ENCODE peak calls at places on chromosomes 6 and 20, in ten cellular contexts. V is GM23338, N is tibial nerve, A is neural progenitor cell, S is body of pancreas, L is neuronal stem cell, J is IMR-90, M is breast epithelium, T is AG04450, K is suprapubic skin. H is an unnamed sample.

GRCh38 chr6:108107102-108107501 is 32.6 kb upstream of the OSTM1 start:
- DNase-seq in M (no peak), S (no peak), N (no peak), A (no peak), J (no peak), V (no peak), K (no peak), L (no peak), T (no peak), H (no peak)

GRCh38 chr6:89162047-89162371 is 16.2 kb downstream of the PM20D2 start:
- DNase-seq in L (no peak), T (no peak), J (no peak), V (no peak), A (no peak), K (no peak), M (no peak), N (no peak), S (no peak), H (no peak)

GRCh38 chr6:13655700-13656099 is 40.6 kb downstream of the NOL7 start:
- DNase-seq in L (no peak), M (no peak), T (no peak), K (no peak), J (no peak), V (no peak), S (no peak), A (no peak), N (no peak), H (no peak)

GRCh38 chr6:19024737-19025136 is 637.6 kb downstream of the RNF144B start:
- DNase-seq in A (peak; percentile 75), T (no peak), V (peak; percentile 88), M (no peak), K (no peak), N (no peak), L (peak; percentile 41), J (peak; percentile 15), S (peak; percentile 16), H (peak; percentile 57)

GRCh38 chr20:52193886-52194545 is 2.4 kb upstream of the ZFP64 start:
- DNase-seq in M (no peak), N (no peak), S (no peak), L (no peak), T (no peak), A (no peak), K (no peak), V (no peak), J (no peak), H (peak; percentile 16)

GRCh38 chr6:166629628-166630027 is 2.6 kb upstream of the RPS6KA2 start:
- DNase-seq in S (no peak), M (no peak), L (no peak), N (no peak), V (no peak), A (no peak), T (no peak), J (peak; percentile 89), K (no peak), H (no peak)

GRCh38 chr6:14981960-14982359 is 263.9 kb upstream of the JARID2 start:
- DNase-seq in V (no peak), N (no peak), J (no peak), T (no peak), M (no peak), K (no peak), A (no peak), S (no peak), L (no peak), H (no peak)

GRCh38 chr6:151440930-151441329 is 11.0 kb downstream of the RMND1 start:
- DNase-seq in T (no peak), A (no peak), J (peak; percentile 50), K (no peak), L (no peak), V (no peak), N (no peak), M (no peak), S (no peak), H (no peak)

GRCh38 chr6:130322673-130323268 is 43.0 kb upstream of the TMEM200A start:
- DNase-seq in L (peak; percentile 39), T (peak; percentile 52), A (peak; percentile 74), N (no peak), M (no peak), K (no peak), J (peak; percentile 82), S (peak; percentile 61), V (peak; percentile 80), H (peak; percentile 61)

GRCh38 chr6:96562886-96563285 is at the start of gene FHL5:
- DNase-seq in S (no peak), M (no peak), L (no peak), N (no peak), T (no peak), J (no peak), A (no peak), V (no peak), K (no peak), H (no peak)

GRCh38 chr20:2146080-2146867 is 44.6 kb downstream of the STK35 start:
- DNase-seq in T (no peak), M (no peak), A (no peak), V (no peak), J (no peak), N (no peak), S (no peak), L (no peak), K (no peak), H (no peak)

GRCh38 chr6:113048741-113049140 is 701.6 kb downstream of the RFPL4B start:
- DNase-seq in T (no peak), S (no peak), N (no peak), M (no peak), K (no peak), V (no peak), L (no peak), A (no peak), J (peak; percentile 45), H (no peak)

GRCh38 chr6:111922454-111923297 is 49.4 kb upstream of the FYN start:
- DNase-seq in A (peak; percentile 17), M (no peak), V (no peak), K (no peak), J (peak; percentile 59), T (no peak), L (no peak), S (no peak), N (no peak), H (no peak)

GRCh38 chr6:141482773-141483172 is 650.0 kb upstream of the GJE1 start:
- DNase-seq in S (no peak), K (no peak), L (no peak), V (no peak), M (no peak), J (peak; percentile 20), A (no peak), T (no peak), N (no peak), H (peak; percentile 13)

GRCh38 chr20:41361757-41362747 is 4.6 kb downstream of the EMILIN3 start:
- DNase-seq in S (peak; percentile 68), V (no peak), A (no peak), J (no peak), N (no peak), M (no peak), L (no peak), T (no peak), K (no peak), H (no peak)

GRCh38 chr20:63978319-63979220 is 872 bp downstream of the SAMD10 start:
- DNase-seq in S (peak; percentile 89), M (peak; percentile 69), V (peak; percentile 94), N (no peak), J (peak; percentile 43), L (no peak), K (no peak), A (peak; percentile 83), T (no peak), H (peak; percentile 78)

DNA sequence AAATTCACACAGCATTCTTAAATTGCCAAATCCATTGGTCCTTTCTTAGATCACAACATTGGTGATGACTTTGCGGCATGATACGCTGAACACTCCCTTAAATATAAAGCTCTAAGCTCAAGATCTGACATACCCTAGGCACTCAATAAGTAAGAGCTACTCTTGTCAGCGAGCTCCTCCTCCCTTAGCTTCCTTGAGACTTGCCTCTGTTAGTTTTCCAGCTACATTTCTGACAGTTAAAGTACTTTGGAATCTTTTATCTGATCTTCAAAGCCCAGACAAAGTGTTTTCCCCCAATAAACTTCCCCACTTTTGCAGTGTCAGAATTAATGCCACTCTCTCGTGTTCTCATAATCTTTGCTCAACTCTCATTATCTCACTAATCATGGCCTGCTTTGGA is 116.9 kb downstream of the HIVEP2 start:
- DNase-seq in A (no peak), L (no peak), K (no peak), V (no peak), J (no peak), S (no peak), T (no peak), M (no peak), N (no peak), H (peak; percentile 68)
- H3K27ac ChIP-seq in A (no peak overlapping the region), L (no peak overlapping the region), K (no peak overlapping the region), V (no peak overlapping the region), J (no peak overlapping the region), S (no peak overlapping the region), T (no peak overlapping the region), M (no peak overlapping the region), N (no peak overlapping the region), H (peak overlapping the region; percentile 23)

GRCh38 chr20:21104921-21105320 is 1.2 kb downstream of the LINC00237 start:
- DNase-seq in L (no peak), S (no peak), K (no peak), A (peak; percentile 30), J (no peak), T (no peak), M (no peak), V (peak; percentile 40), N (no peak), H (no peak)
- H3K4me3 ChIP-seq in L (no peak overlapping the region), S (no peak overlapping the region), K (peak overlapping the region; percentile 30), A (peak overlapping the region; percentile 49), J (no peak overlapping the region), T (no peak overlapping the region), M (peak overlapping the region; percentile 53), V (peak overlapping the region; percentile 67), N (no peak overlapping the region), H (no peak overlapping the region)

DNA sequence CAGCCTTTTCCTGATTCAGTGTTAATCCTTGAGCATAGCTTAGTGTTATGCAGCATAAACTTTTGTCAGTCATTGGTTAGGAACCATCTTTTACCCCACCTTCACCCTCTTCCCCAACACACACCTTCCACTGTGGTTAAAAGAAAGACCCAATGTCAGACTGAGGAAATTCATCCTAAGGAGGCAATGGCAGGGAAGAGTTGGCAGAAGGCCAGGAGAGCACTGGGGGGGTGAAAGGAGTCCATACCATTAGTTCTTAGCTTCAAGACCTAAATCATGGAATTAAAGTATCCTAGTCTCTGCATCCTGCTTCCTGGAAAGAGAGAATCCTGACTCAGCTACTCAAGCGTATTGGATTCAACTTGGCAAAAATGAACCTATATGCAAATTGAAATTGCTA is 16.9 kb upstream of the TAB2 start:
- DNase-seq in K (no peak), V (no peak), T (no peak), A (no peak), S (no peak), J (no peak), M (no peak), N (no peak), L (no peak), H (no peak)
- H3K27ac ChIP-seq in K (no peak overlapping the region), V (no peak overlapping the region), T (no peak overlapping the region), A (no peak overlapping the region), S (no peak overlapping the region), J (no peak overlapping the region), M (no peak overlapping the region), N (no peak overlapping the region), L (no peak overlapping the region), H (no peak overlapping the region)

DNA sequence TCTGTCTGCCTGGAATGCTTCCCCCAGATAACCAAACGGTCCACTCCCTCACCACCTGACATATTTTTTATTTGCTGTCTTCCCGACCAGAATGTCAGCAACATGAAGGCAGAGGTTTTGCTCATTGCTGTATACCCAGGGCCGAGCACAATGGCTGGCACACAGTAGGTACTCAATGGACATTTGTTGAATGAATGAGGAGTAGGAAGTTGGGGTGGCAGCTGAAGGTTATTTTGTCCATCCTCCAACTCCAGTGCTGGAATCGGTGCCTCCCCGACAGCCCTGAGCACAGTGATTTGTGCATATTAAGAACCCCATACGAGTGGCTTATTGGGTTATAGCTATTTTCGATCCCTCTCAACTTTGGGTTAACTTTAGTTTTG is 10.3 kb downstream of the DUSP15 start:
- DNase-seq in J (no peak), K (peak; percentile 44), L (no peak), M (no peak), T (no peak), V (no peak), N (no peak), A (no peak), S (no peak), H (no peak)
- H3K4me3 ChIP-seq in J (no peak overlapping the region), K (no peak overlapping the region), L (no peak overlapping the region), M (no peak overlapping the region), T (no peak overlapping the region), V (peak overlapping the region; percentile 98), N (no peak overlapping the region), A (peak overlapping the region; percentile 83), S (no peak overlapping the region), H (no peak overlapping the region)

H was measured in small intestine.